ENCODE peak calls at places on chromosomes 5 and 9, in four cellular contexts. H, B, M and U are unnamed samples.

GRCh38 chr5:124212949-124213348 is 533.5 kb downstream of the ZNF608 start:
- DNase-seq in M (no peak), H (no peak), B (no peak), U (no peak)

GRCh38 chr9:133492061-133493021 is 13.4 kb upstream of the SLC2A6 start:
- DNase-seq in M (no peak), B (no peak), H (no peak), U (no peak)

GRCh38 chr5:149310947-149311675 is 34.2 kb upstream of the GRPEL2 start:
- DNase-seq in M (peak), B (peak), H (no peak), U (no peak)

GRCh38 chr5:16937023-16937379 is 913 bp upstream of the MYO10 start:
- DNase-seq in H (no peak), M (no peak), B (no peak), U (no peak)

GRCh38 chr9:125700791-125701190 is 6.2 kb downstream of the MAPKAP1 start:
- DNase-seq in H (no peak), M (no peak), B (no peak), U (peak)

GRCh38 chr5:59712836-59713487 is 180.6 kb downstream of the PDE4D start:
- DNase-seq in H (no peak), M (no peak), B (no peak), U (no peak)

GRCh38 chr5:177310757-177311173 is 933 bp downstream of the MXD3 start:
- DNase-seq in B (no peak), H (peak), M (no peak), U (no peak)

GRCh38 chr5:123785160-123786001 is 273.4 kb downstream of the CSNK1G3 start:
- DNase-seq in H (no peak), B (peak), M (peak), U (no peak)

GRCh38 chr5:178788381-178789085 is 58.1 kb upstream of the ZNF354A start:
- DNase-seq in M (no peak), B (no peak), H (no peak), U (no peak)

GRCh38 chr5:14190194-14191164 is 47.3 kb downstream of the TRIO start:
- DNase-seq in M (no peak), H (no peak), B (peak), U (no peak)

GRCh38 chr9:126619336-126619919 is 5.7 kb downstream of the LMX1B start:
- DNase-seq in M (no peak), B (no peak), H (no peak), U (no peak)

GRCh38 chr5:3010301-3010952 is 258.9 kb upstream of the IRX2 start:
- DNase-seq in B (no peak), H (no peak), M (no peak), U (no peak)

GRCh38 chr9:85276743-85277142 is 465.0 kb downstream of the AGTPBP1 start:
- DNase-seq in B (no peak), H (no peak), M (no peak), U (no peak)

GRCh38 chr9:137314561-137315560 is 12.8 kb upstream of the NRARP start:
- DNase-seq in M (peak), H (peak), B (no peak), U (peak)

GRCh38 chr5:17819786-17820185 is 185.5 kb downstream of the TAF11L14 start:
- DNase-seq in M (no peak), B (no peak), H (no peak), U (no peak)

GRCh38 chr5:151628112-151628823 is 37.1 kb upstream of the FAT2 start:
- DNase-seq in M (no peak), H (peak), B (no peak), U (no peak)

GRCh38 chr9:6829027-6829426 is 71.3 kb downstream of the KDM4C start:
- DNase-seq in B (no peak), M (no peak), H (no peak), U (no peak)

GRCh38 chr9:36144322-36145206 is 8.0 kb downstream of the GLIPR2 start:
- DNase-seq in M (no peak), H (no peak), B (no peak), U (no peak)

GRCh38 chr5:114360362-114360761 is 1.5 kb upstream of the KCNN2 start:
- DNase-seq in M (no peak), H (no peak), B (no peak), U (no peak)

GRCh38 chr9:124137009-124137943 is 120.5 kb upstream of the NEK6 start:
- DNase-seq in M (no peak), H (no peak), B (no peak), U (peak)

GRCh38 chr9:126373241-126373640 is 46.6 kb downstream of the MVB12B start:
- DNase-seq in M (no peak), H (no peak), B (peak), U (no peak)

GRCh38 chr9:105333811-105334210 is 89.4 kb downstream of the SLC44A1 start:
- DNase-seq in M (no peak), H (no peak), B (no peak), U (no peak)

GRCh38 chr5:107524111-107524510 is 146.6 kb downstream of the EFNA5 start:
- DNase-seq in B (no peak), H (no peak), M (no peak), U (no peak)

GRCh38 chr5:131545856-131546255 is 89.2 kb downstream of the RAPGEF6 start:
- DNase-seq in B (no peak), H (no peak), M (no peak), U (no peak)

GRCh38 chr5:9924614-9925013 is 294.5 kb upstream of the TAS2R1 start:
- DNase-seq in H (no peak), B (peak), M (no peak), U (peak)

DNA sequence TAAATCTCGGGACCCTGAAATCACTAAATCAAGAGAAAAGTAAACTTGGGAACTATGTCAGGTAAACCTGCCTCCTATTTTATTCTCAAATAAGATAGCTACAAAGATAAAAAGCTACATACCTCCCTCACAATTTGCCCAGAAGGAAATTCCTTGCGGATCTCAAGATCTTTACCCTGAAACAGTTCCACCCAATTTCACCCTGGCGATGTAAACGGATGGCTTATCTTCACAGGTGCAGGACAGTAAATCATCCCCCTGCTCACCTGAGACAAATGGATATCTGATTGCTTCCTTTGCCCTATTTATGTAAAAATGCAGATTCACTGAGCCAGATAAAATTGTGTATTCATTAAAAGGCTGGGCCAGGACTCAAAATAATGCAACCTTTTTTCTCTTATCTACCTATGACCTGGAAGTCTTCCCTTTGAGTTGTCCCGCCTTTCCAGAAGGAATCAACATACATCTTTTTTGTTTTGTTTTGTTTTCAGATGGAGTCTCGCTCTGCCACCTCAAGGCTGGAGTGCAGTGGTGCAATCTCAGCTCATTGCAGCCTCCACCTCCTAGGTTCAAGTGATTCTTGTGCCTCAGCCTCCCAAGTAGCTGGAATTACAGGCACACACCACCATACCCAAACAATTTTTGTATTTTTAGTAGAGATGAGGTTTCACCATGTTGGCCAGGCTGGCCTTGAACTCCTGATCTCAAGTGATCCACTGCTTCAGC is 13.8 kb downstream of the TMEM267 start:
- DNase-seq in M (no peak), H (no peak), B (no peak), U (no peak)
- TF ChIP-seq CTCF in M (no peak), H (no peak), B (no peak), U (no peak)

DNA sequence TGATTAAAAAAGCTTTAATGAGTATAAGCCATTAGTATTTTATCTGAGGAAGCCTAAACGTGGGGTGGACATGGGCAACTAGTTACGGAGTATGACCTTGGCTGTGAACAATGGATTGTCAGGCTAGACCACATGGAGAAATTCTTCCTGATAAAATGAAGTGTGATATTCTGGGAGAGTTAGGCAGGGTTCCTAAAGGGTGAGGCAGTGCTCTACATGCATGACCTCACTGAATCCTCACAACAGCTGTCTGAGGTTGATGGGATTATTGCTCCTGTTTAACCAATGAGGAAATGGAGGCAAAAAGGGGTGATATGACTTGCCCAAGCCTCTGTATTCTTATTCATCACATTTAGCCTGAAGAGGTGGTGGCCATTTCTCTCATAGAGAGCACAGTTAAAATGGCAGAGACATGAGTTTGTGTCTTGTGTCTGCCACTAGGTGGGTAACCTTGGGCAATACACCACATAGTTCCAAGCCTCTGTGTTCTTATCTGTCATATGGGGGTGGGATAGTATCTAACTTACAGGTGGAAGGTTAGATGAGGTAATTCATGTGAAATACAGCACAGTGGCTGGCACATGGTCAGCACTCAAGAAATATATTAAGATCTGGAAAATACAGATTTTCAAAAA is 96.1 kb upstream of the NR3C1 start:
- DNase-seq in B (no peak), H (no peak), M (no peak), U (no peak)
- TF ChIP-seq CTCF in B (no peak), H (no peak), M (no peak), U (no peak)

DNA sequence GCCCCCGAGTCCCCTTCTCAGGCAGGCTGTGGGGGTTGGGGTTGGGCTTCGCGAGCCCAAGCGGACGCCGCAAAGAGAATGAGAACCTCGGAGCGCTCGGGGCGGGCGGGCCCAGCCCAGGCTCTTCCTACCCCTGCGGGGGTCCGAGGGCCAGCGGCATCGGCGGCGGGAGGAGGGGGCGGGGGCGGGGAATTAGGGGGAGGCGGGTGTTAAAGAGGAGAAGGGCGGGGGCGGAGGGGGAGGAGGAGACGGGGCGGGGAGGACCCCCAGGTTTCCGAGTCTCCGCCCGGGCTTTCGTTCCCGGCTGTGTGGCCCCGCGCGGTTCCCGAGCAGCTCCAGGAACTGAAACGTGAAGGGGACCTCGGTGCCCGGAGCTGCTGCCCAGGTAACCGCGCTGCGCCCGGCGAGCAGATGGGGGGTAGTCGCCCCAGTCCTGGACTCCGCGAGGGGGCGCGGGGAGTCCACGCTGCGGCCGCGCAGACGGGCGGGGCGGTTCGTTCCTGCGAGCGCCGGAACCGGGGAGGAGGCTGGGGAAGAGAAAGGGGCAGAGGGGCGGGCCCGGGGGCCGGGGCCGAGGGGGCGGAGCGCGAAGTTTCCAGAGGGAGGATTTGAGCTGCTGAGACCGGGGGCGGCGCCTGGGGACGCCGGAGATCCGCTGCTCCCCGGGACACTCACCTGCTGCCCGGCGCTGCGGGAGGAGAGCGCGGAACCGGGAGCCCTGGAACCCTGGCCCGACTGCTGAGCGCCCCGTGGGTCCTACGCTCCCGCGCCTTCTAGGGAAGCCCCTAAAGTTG is 38.4 kb upstream of the PLEKHG4B start:
- DNase-seq in M (peak), H (no peak), B (no peak), U (peak)
- TF ChIP-seq CTCF in M (no peak), H (no peak), B (no peak), U (no peak)

GRCh38 chr5:175748650-175749049 is 90.8 kb downstream of the HRH2 start:
- DNase-seq in M (no peak), H (no peak), B (no peak), U (no peak)

GRCh38 chr5:175749591-175749990 is 91.7 kb downstream of the HRH2 start:
- DNase-seq in M (no peak), H (no peak), B (no peak), U (no peak)

GRCh38 chr5:175752826-175753535 is 95.1 kb downstream of the HRH2 start:
- DNase-seq in M (no peak), H (no peak), B (no peak), U (no peak)

GRCh38 chr5:175753536-175753890 is 95.6 kb downstream of the HRH2 start:
- DNase-seq in M (no peak), H (no peak), B (no peak), U (no peak)

GRCh38 chr5:175750476-175751080 is 92.7 kb downstream of the HRH2 start:
- DNase-seq in M (no peak), H (no peak), B (no peak), U (no peak)
- TF ChIP-seq CTCF in M (no peak), H (no peak), B (no peak), U (no peak)

GRCh38 chr9:122144836-122145235 is 14.7 kb downstream of the NDUFA8 start:
- DNase-seq in H (no peak), B (no peak), M (no peak), U (peak)
- TF ChIP-seq CTCF in H (no peak), B (peak), M (peak), U (peak)